ENCODE peak calls at places on chromosomes 4 and X, in six cellular contexts. One of them, this sample, is unnamed.

GRCh38 chr4:147732516-147733193 is 767 bp downstream of the ARHGAP10 start:
- DNase-seq in tibial nerve: no peak
- DNase-seq in A549: no peak
- DNase-seq in IMR-90: peak
- DNase-seq in heart left ventricle: peak
- DNase-seq in tibial artery: no peak
- DNase-seq in this sample: peak

GRCh38 chrX:43728002-43728401 is 71.9 kb downstream of the MAOA start:
- DNase-seq in IMR-90: no peak
- DNase-seq in heart left ventricle: no peak
- DNase-seq in tibial artery: no peak
- DNase-seq in A549: no peak
- DNase-seq in tibial nerve: no peak
- DNase-seq in this sample: no peak

GRCh38 chr4:83535520-83535944 is 376 bp upstream of the GPAT3 start:
- DNase-seq in heart left ventricle: peak
- DNase-seq in tibial nerve: no peak
- DNase-seq in tibial artery: peak
- DNase-seq in IMR-90: peak
- DNase-seq in A549: no peak
- DNase-seq in this sample: peak

GRCh38 chr4:141036786-141037185 is 96.5 kb downstream of the RNF150 start:
- DNase-seq in A549: no peak
- DNase-seq in tibial artery: no peak
- DNase-seq in IMR-90: peak
- DNase-seq in tibial nerve: no peak
- DNase-seq in heart left ventricle: no peak
- DNase-seq in this sample: no peak

GRCh38 chr4:6425911-6426310 is 46.5 kb downstream of the PPP2R2C start:
- DNase-seq in tibial artery: no peak
- DNase-seq in tibial nerve: no peak
- DNase-seq in heart left ventricle: no peak
- DNase-seq in A549: no peak
- DNase-seq in IMR-90: no peak
- DNase-seq in this sample: no peak

GRCh38 chr4:183722738-183723560 is 63.9 kb downstream of the TRAPPC11 start:
- DNase-seq in heart left ventricle: peak
- DNase-seq in IMR-90: peak
- DNase-seq in A549: peak
- DNase-seq in tibial nerve: peak
- DNase-seq in tibial artery: peak
- DNase-seq in this sample: peak

GRCh38 chrX:15854080-15854655 is 445 bp downstream of the AP1S2 start:
- DNase-seq in IMR-90: no peak
- DNase-seq in heart left ventricle: peak
- DNase-seq in A549: peak
- DNase-seq in tibial nerve: peak
- DNase-seq in tibial artery: peak
- DNase-seq in this sample: peak

GRCh38 chrX:37912286-37912685 is 64.9 kb upstream of the DYNLT3 start:
- DNase-seq in IMR-90: no peak
- DNase-seq in tibial artery: no peak
- DNase-seq in tibial nerve: no peak
- DNase-seq in heart left ventricle: no peak
- DNase-seq in A549: no peak
- DNase-seq in this sample: peak

GRCh38 chr4:109294006-109294405 is 8.5 kb downstream of the COL25A1 start:
- DNase-seq in heart left ventricle: no peak
- DNase-seq in A549: peak
- DNase-seq in tibial nerve: no peak
- DNase-seq in IMR-90: no peak
- DNase-seq in tibial artery: no peak
- DNase-seq in this sample: peak

GRCh38 chr4:83917572-83917971 is 381.7 kb downstream of the GPAT3 start:
- DNase-seq in tibial nerve: no peak
- DNase-seq in heart left ventricle: no peak
- DNase-seq in A549: peak
- DNase-seq in tibial artery: no peak
- DNase-seq in IMR-90: peak
- DNase-seq in this sample: peak

GRCh38 chr4:177441061-177441802 is 1.0 kb downstream of the AGA start:
- DNase-seq in A549: peak
- DNase-seq in heart left ventricle: no peak
- DNase-seq in tibial artery: peak
- DNase-seq in IMR-90: peak
- DNase-seq in tibial nerve: no peak
- DNase-seq in this sample: peak

GRCh38 chr4:163673848-163674702 is 179.6 kb downstream of the TMA16 start:
- DNase-seq in tibial nerve: no peak
- DNase-seq in A549: no peak
- DNase-seq in heart left ventricle: no peak
- DNase-seq in IMR-90: no peak
- DNase-seq in tibial artery: no peak
- DNase-seq in this sample: no peak

GRCh38 chrX:154013614-154014360 is 5.9 kb downstream of the IRAK1 start:
- DNase-seq in tibial artery: no peak
- DNase-seq in tibial nerve: no peak
- DNase-seq in heart left ventricle: no peak
- DNase-seq in A549: peak
- DNase-seq in IMR-90: peak
- DNase-seq in this sample: peak

GRCh38 chrX:132488819-132489255 is at the start of gene MBNL3:
- DNase-seq in IMR-90: peak
- DNase-seq in A549: peak
- DNase-seq in tibial nerve: no peak
- DNase-seq in heart left ventricle: peak
- DNase-seq in tibial artery: peak
- DNase-seq in this sample: peak

GRCh38 chrX:45986971-45987370 is 558.2 kb downstream of the ZNF674 start:
- DNase-seq in A549: peak
- DNase-seq in tibial nerve: no peak
- DNase-seq in heart left ventricle: no peak
- DNase-seq in IMR-90: no peak
- DNase-seq in tibial artery: no peak
- DNase-seq in this sample: peak

GRCh38 chr4:38490753-38491446 is 173.1 kb upstream of the KLF3 start:
- DNase-seq in heart left ventricle: no peak
- DNase-seq in A549: no peak
- DNase-seq in tibial artery: no peak
- DNase-seq in IMR-90: no peak
- DNase-seq in tibial nerve: no peak
- DNase-seq in this sample: no peak

GRCh38 chr4:140567722-140568121 is 1.0 kb downstream of the UCP1 start:
- DNase-seq in IMR-90: no peak
- DNase-seq in tibial nerve: no peak
- DNase-seq in tibial artery: no peak
- DNase-seq in heart left ventricle: no peak
- DNase-seq in A549: no peak
- DNase-seq in this sample: no peak

GRCh38 chr4:111230265-111230664 is 607.4 kb upstream of the PITX2 start:
- DNase-seq in heart left ventricle: no peak
- DNase-seq in A549: no peak
- DNase-seq in tibial artery: no peak
- DNase-seq in IMR-90: peak
- DNase-seq in tibial nerve: no peak
- DNase-seq in this sample: no peak

GRCh38 chr4:147879676-147880075 is 147.8 kb downstream of the ARHGAP10 start:
- DNase-seq in tibial nerve: no peak
- DNase-seq in A549: no peak
- DNase-seq in tibial artery: no peak
- DNase-seq in heart left ventricle: no peak
- DNase-seq in IMR-90: no peak
- DNase-seq in this sample: no peak

GRCh38 chr4:39978378-39978775 is 666 bp upstream of the PDS5A start:
- DNase-seq in IMR-90: no peak
- DNase-seq in heart left ventricle: no peak
- DNase-seq in tibial artery: no peak
- DNase-seq in A549: no peak
- DNase-seq in tibial nerve: no peak
- DNase-seq in this sample: no peak

GRCh38 chr4:31234494-31234893 is 514.3 kb downstream of the PCDH7 start:
- DNase-seq in heart left ventricle: no peak
- DNase-seq in A549: peak
- DNase-seq in tibial artery: no peak
- DNase-seq in IMR-90: no peak
- DNase-seq in tibial nerve: no peak
- DNase-seq in this sample: peak

GRCh38 chr4:168744021-168744420 is 247.2 kb downstream of the PALLD start:
- DNase-seq in tibial nerve: no peak
- DNase-seq in IMR-90: peak
- DNase-seq in A549: peak
- DNase-seq in heart left ventricle: no peak
- DNase-seq in tibial artery: no peak
- DNase-seq in this sample: no peak

GRCh38 chrX:153931151-153931550 is 3.7 kb downstream of the NAA10 start:
- DNase-seq in IMR-90: no peak
- DNase-seq in tibial artery: no peak
- DNase-seq in heart left ventricle: no peak
- DNase-seq in tibial nerve: no peak
- DNase-seq in A549: no peak
- DNase-seq in this sample: no peak

GRCh38 chr4:123616970-123617392 is 220.4 kb downstream of the SPRY1 start:
- DNase-seq in tibial artery: peak
- DNase-seq in heart left ventricle: peak
- DNase-seq in IMR-90: no peak
- DNase-seq in tibial nerve: peak
- DNase-seq in A549: no peak
- DNase-seq in this sample: no peak

GRCh38 chr4:30262379-30262778 is 457.8 kb upstream of the PCDH7 start:
- DNase-seq in IMR-90: no peak
- DNase-seq in tibial nerve: no peak
- DNase-seq in A549: no peak
- DNase-seq in heart left ventricle: no peak
- DNase-seq in tibial artery: no peak
- DNase-seq in this sample: no peak

DNA sequence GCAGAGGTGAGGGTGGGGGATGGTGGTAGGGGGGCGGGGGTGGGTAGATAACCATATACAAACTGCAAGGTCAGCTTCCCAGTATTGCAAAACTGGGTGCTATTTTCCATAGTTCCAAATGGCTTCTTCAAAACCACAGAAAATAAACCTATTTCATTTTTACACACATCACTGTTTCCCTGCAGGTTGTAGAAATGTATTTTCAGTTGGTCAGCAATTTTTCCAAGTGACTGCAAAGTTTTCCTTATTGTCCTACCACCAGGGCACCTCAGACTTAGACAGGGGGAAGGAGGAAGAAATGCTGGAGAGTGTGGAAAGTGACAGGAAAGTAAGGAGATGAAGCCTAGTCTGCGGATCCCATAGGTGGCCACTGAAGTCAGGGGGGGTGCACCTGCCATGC is 402.2 kb downstream of the HNRNPD start:
- DNase-seq in IMR-90: no peak
- DNase-seq in tibial nerve: no peak
- DNase-seq in heart left ventricle: no peak
- DNase-seq in tibial artery: no peak
- DNase-seq in A549: no peak
- DNase-seq in this sample: no peak
- TF ChIP-seq CTCF in IMR-90: no peak
- TF ChIP-seq CTCF in tibial nerve: no peak
- TF ChIP-seq CTCF in heart left ventricle: no peak
- TF ChIP-seq CTCF in tibial artery: no peak
- TF ChIP-seq CTCF in A549: no peak
- TF ChIP-seq CTCF in this sample: no peak

GRCh38 chrX:13750204-13750603 is 15.7 kb downstream of the OFD1 start:
- DNase-seq in tibial nerve: no peak
- DNase-seq in IMR-90: peak
- DNase-seq in heart left ventricle: no peak
- DNase-seq in tibial artery: no peak
- DNase-seq in A549: peak
- DNase-seq in this sample: peak
- TF ChIP-seq CTCF in tibial nerve: peak
- TF ChIP-seq CTCF in IMR-90: peak
- TF ChIP-seq CTCF in heart left ventricle: peak
- TF ChIP-seq CTCF in tibial artery: peak
- TF ChIP-seq CTCF in A549: peak
- TF ChIP-seq CTCF in this sample: peak

GRCh38 chr4:18081708-18082107 is 60.2 kb upstream of the LCORL start:
- DNase-seq in tibial artery: no peak
- DNase-seq in tibial nerve: no peak
- DNase-seq in IMR-90: no peak
- DNase-seq in A549: no peak
- DNase-seq in heart left ventricle: no peak
- DNase-seq in this sample: no peak

GRCh38 chr4:18071894-18072293 is 50.3 kb upstream of the LCORL start:
- DNase-seq in heart left ventricle: no peak
- DNase-seq in tibial artery: no peak
- DNase-seq in IMR-90: no peak
- DNase-seq in A549: no peak
- DNase-seq in tibial nerve: no peak
- DNase-seq in this sample: no peak

GRCh38 chr4:18077808-18078207 is 56.3 kb upstream of the LCORL start:
- DNase-seq in IMR-90: no peak
- DNase-seq in tibial nerve: no peak
- DNase-seq in A549: no peak
- DNase-seq in tibial artery: no peak
- DNase-seq in heart left ventricle: no peak
- DNase-seq in this sample: no peak

GRCh38 chr4:18075823-18076433 is 54.4 kb upstream of the LCORL start:
- DNase-seq in tibial nerve: no peak
- DNase-seq in heart left ventricle: peak
- DNase-seq in A549: peak
- DNase-seq in IMR-90: peak
- DNase-seq in tibial artery: peak
- DNase-seq in this sample: peak
- TF ChIP-seq CTCF in tibial nerve: no peak
- TF ChIP-seq CTCF in heart left ventricle: peak
- TF ChIP-seq CTCF in A549: no peak
- TF ChIP-seq CTCF in IMR-90: peak
- TF ChIP-seq CTCF in tibial artery: no peak
- TF ChIP-seq CTCF in this sample: no peak

DNA sequence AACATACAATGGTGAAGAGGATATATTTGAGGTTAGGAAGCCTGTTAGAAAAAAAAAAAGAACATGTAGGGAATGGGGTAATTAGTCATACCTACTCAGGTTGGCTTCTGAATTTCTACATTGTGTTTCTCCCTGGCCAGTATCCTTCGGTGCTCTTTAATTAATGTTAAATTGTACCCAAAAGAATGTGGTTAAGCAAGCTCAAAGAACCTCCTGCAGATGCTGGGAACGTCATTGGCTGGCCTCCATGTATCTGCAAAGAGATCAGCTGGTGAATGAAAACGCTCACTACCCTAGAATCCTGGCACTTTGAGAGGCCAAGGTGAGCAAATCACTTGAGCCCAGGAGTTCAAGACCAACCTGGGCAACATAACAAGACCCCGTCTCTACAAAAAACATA is 942.3 kb upstream of the PRKX start:
- DNase-seq in tibial nerve: no peak
- DNase-seq in IMR-90: no peak
- DNase-seq in heart left ventricle: no peak
- DNase-seq in tibial artery: no peak
- DNase-seq in A549: no peak
- DNase-seq in this sample: no peak
- TF ChIP-seq CTCF in tibial nerve: no peak
- TF ChIP-seq CTCF in IMR-90: no peak
- TF ChIP-seq CTCF in heart left ventricle: no peak
- TF ChIP-seq CTCF in tibial artery: no peak
- TF ChIP-seq CTCF in A549: no peak
- TF ChIP-seq CTCF in this sample: no peak

This sample was measured in MCF 10A.